ENCODE peak calls at places on chromosomes 7 and 10, in ten cellular contexts. S, O, C, E, F, M, Q, D, J and U are unnamed samples.

GRCh38 chr10:61763778-61764177 is 101.0 kb downstream of the CABCOCO1 start:
- DNase-seq in M (no peak), S (no peak), C (no peak), D (no peak), O (no peak), E (no peak), F (no peak), J (no peak), Q (no peak), U (no peak)

GRCh38 chr7:48964074-48964473 is 39.7 kb downstream of the CDC14C start:
- DNase-seq in Q (no peak), S (no peak), D (no peak), F (no peak), M (no peak), C (no peak), J (no peak), O (no peak), E (no peak), U (no peak)

GRCh38 chr7:3065724-3066143 is 22.1 kb upstream of the CARD11 start:
- DNase-seq in C (no peak), Q (no peak), J (peak; percentile 31), S (peak; percentile 19), F (peak; percentile 49), D (no peak), M (no peak), O (no peak), E (no peak), U (peak; percentile 65)

GRCh38 chr10:119370972-119371703 is 163.8 kb downstream of the GRK5 start:
- DNase-seq in F (no peak), E (peak; percentile 66), Q (peak; percentile 79), D (peak; percentile 96), M (no peak), O (peak; percentile 5), C (peak; percentile 74), S (no peak), J (no peak), U (no peak)

GRCh38 chr7:156178214-156178613 is 366.0 kb upstream of the SHH start:
- DNase-seq in E (no peak), M (no peak), F (no peak), S (no peak), J (no peak), Q (no peak), D (no peak), C (no peak), O (no peak), U (no peak)

GRCh38 chr7:34760271-34760670 is 102.3 kb downstream of the NPSR1 start:
- DNase-seq in J (no peak), E (no peak), D (no peak), M (no peak), S (no peak), Q (no peak), C (no peak), F (no peak), O (no peak), U (no peak)

GRCh38 chr7:9242604-9243003 is 809.2 kb downstream of the NXPH1 start:
- DNase-seq in E (no peak), F (no peak), Q (no peak), D (no peak), S (no peak), O (no peak), M (no peak), C (no peak), J (no peak), U (no peak)

GRCh38 chr10:115118346-115118745 is 25.2 kb downstream of the ATRNL1 start:
- DNase-seq in Q (no peak), S (no peak), E (no peak), J (no peak), D (no peak), M (no peak), O (peak; percentile 24), C (no peak), F (no peak), U (no peak)

GRCh38 chr7:127920787-127921438 is 110.3 kb downstream of the LRRC4 start:
- DNase-seq in D (peak; percentile 41), F (no peak), S (peak; percentile 62), J (peak; percentile 39), M (no peak), C (no peak), E (no peak), Q (no peak), O (no peak), U (no peak)

GRCh38 chr7:115357213-115357999 is 435.5 kb downstream of the MDFIC start:
- DNase-seq in J (no peak), D (peak; percentile 4), F (no peak), O (no peak), M (no peak), Q (no peak), C (no peak), E (peak; percentile 79), S (no peak), U (no peak)

GRCh38 chr7:137592232-137592896 is 248.8 kb upstream of the PTN start:
- DNase-seq in E (peak; percentile 59), M (peak; percentile 41), O (peak; percentile 54), C (no peak), J (peak; percentile 85), S (peak; percentile 80), D (peak; percentile 72), Q (no peak), F (no peak), U (no peak)

GRCh38 chr7:46071076-46071475 is 150.0 kb upstream of the IGFBP3 start:
- DNase-seq in Q (no peak), M (no peak), J (no peak), S (peak; percentile 9), F (no peak), E (no peak), O (no peak), C (no peak), D (no peak), U (no peak)

GRCh38 chr7:2014391-2015241 is 218.1 kb downstream of the MAD1L1 start:
- DNase-seq in M (peak; percentile 29), S (no peak), F (no peak), D (no peak), C (peak; percentile 49), E (no peak), J (no peak), O (no peak), Q (no peak), U (no peak)

GRCh38 chr10:94567714-94568520 is 22.3 kb downstream of the HELLS start:
- DNase-seq in J (no peak), E (no peak), C (no peak), F (no peak), D (peak; percentile 52), S (no peak), O (peak; percentile 4), M (no peak), Q (no peak), U (no peak)

GRCh38 chr7:87218941-87219544 is 489 bp downstream of the TMEM243 start:
- DNase-seq in M (peak; percentile 90), O (peak; percentile 51), J (peak; percentile 48), E (no peak), D (peak; percentile 51), F (peak; percentile 68), S (peak; percentile 35), C (peak; percentile 83), Q (no peak), U (peak; percentile 44)

GRCh38 chr10:131495224-131495623 is 183.7 kb upstream of the TCERG1L start:
- DNase-seq in J (no peak), O (no peak), C (no peak), M (no peak), E (no peak), F (no peak), Q (no peak), S (no peak), D (no peak), U (no peak)

GRCh38 chr7:14825909-14826308 is 76.6 kb downstream of the DGKB start:
- DNase-seq in J (no peak), F (no peak), E (no peak), S (no peak), Q (no peak), M (peak; percentile 27), C (no peak), O (no peak), D (no peak), U (no peak)

GRCh38 chr10:52440612-52441285 is 126.7 kb downstream of the DKK1 start:
- DNase-seq in D (no peak), F (no peak), O (no peak), M (no peak), C (no peak), E (no peak), Q (no peak), J (no peak), S (no peak), U (no peak)

GRCh38 chr7:139777304-139777890 is 401 bp downstream of the HIPK2 start:
- DNase-seq in M (no peak), C (peak; percentile 65), D (peak; percentile 27), S (peak; percentile 31), O (no peak), E (no peak), J (peak; percentile 66), Q (no peak), F (peak; percentile 52), U (peak; percentile 16)

GRCh38 chr10:119737827-119738226 is 12.0 kb downstream of the INPP5F start:
- DNase-seq in O (peak; percentile 84), E (peak; percentile 61), J (peak; percentile 74), C (no peak), Q (no peak), F (peak; percentile 13), M (no peak), D (peak; percentile 86), S (peak; percentile 87), U (no peak)

GRCh38 chr7:81284576-81284975 is 365.7 kb upstream of the SEMA3C start:
- DNase-seq in Q (no peak), J (no peak), M (no peak), O (peak; percentile 73), C (no peak), D (peak; percentile 68), E (no peak), F (no peak), S (peak; percentile 74), U (no peak)

GRCh38 chr7:114539575-114539974 is 125.0 kb downstream of the FOXP2 start:
- DNase-seq in S (peak; percentile 35), Q (no peak), C (no peak), O (no peak), E (no peak), F (no peak), D (peak; percentile 1), M (no peak), J (peak; percentile 23), U (no peak)

GRCh38 chr7:53768191-53768590 is 732.8 kb downstream of the POM121L12 start:
- DNase-seq in D (no peak), E (no peak), M (no peak), Q (no peak), O (no peak), S (no peak), J (no peak), C (no peak), F (no peak), U (no peak)

GRCh38 chr7:150820148-150820547 is 19.6 kb downstream of the TMEM176A start:
- DNase-seq in Q (no peak), J (no peak), M (no peak), C (no peak), F (no peak), D (no peak), O (no peak), S (no peak), E (no peak), U (no peak)

GRCh38 chr7:75866497-75867389 is 12.1 kb upstream of the RHBDD2 start:
- DNase-seq in C (peak; percentile 78), Q (no peak), D (peak; percentile 60), E (no peak), O (peak; percentile 37), J (peak; percentile 76), F (peak; percentile 32), S (peak; percentile 79), M (peak; percentile 58), U (no peak)

GRCh38 chr10:31620236-31621151 is 301.5 kb downstream of the ZEB1 start:
- DNase-seq in E (no peak), M (peak; percentile 48), O (no peak), Q (no peak), S (peak; percentile 8), D (peak; percentile 73), C (peak; percentile 75), J (no peak), F (no peak), U (no peak)

GRCh38 chr7:23598321-23598720 is 1.1 kb downstream of the CCDC126 start:
- DNase-seq in M (no peak), S (no peak), O (peak; percentile 39), E (no peak), C (no peak), Q (no peak), F (no peak), D (no peak), J (peak; percentile 36), U (no peak)

GRCh38 chr10:17682236-17682946 is 38.4 kb downstream of the STAM start:
- DNase-seq in M (no peak), J (no peak), O (no peak), D (no peak), Q (no peak), S (no peak), E (no peak), C (no peak), F (no peak), U (no peak)